ENCODE peak calls at places on chromosomes 6 and 20, in ten cellular contexts. L is K562; B is H1; Q is psoas muscle; J is Peyer's patch; T is fibroblast of lung; K is AG04450; G is breast epithelium; E is CD8-positive, alpha-beta T cell; F is lower lobe of right lung. C is an unnamed sample.
A peak's percentile ranks its signal among the peaks of the same experiment; 100 is the strongest.

GRCh38 chr20:14637441-14637840 is 300.0 kb upstream of the FLRT3 start:
- DNase-seq in L (no peak), B (no peak), Q (no peak), J (no peak), T (no peak), K (no peak), G (no peak), E (no peak), F (no peak), C (no peak)

GRCh38 chr6:5155901-5156300 is 70.8 kb downstream of the PPP1R3G start:
- DNase-seq in L (no peak), B (no peak), Q (no peak), J (no peak), T (no peak), K (no peak), G (no peak), E (no peak), F (no peak), C (no peak)

GRCh38 chr6:132764370-132764769 is 6.7 kb upstream of the VNN2 start:
- DNase-seq in L (no peak), B (no peak), Q (no peak), J (no peak), T (peak; percentile 80), K (peak; percentile 36), G (no peak), E (no peak), F (no peak), C (peak; percentile 68)

GRCh38 chr6:33277663-33278391 is 904 bp downstream of the B3GALT4 start:
- DNase-seq in L (peak; percentile 52), B (no peak), Q (peak; percentile 55), J (peak; percentile 79), T (peak; percentile 7), K (no peak), G (no peak), E (peak; percentile 41), F (no peak), C (no peak)

GRCh38 chr6:167719920-167720319 is 106.8 kb upstream of the AFDN start:
- DNase-seq in L (no peak), B (no peak), Q (no peak), J (peak; percentile 29), T (no peak), K (no peak), G (no peak), E (no peak), F (no peak), C (no peak)

GRCh38 chr6:21804941-21805610 is 211.5 kb downstream of the SOX4 start:
- DNase-seq in L (no peak), B (no peak), Q (no peak), J (no peak), T (peak; percentile 30), K (no peak), G (no peak), E (no peak), F (no peak), C (no peak)

GRCh38 chr20:42483694-42484303 is 705.9 kb downstream of the PTPRT start:
- DNase-seq in L (peak; percentile 67), B (peak; percentile 59), Q (no peak), J (no peak), T (no peak), K (no peak), G (no peak), E (no peak), F (no peak), C (no peak)

GRCh38 chr6:126143650-126144260 is 157.4 kb downstream of the TRMT11 start:
- DNase-seq in L (no peak), B (no peak), Q (no peak), J (no peak), T (no peak), K (no peak), G (no peak), E (no peak), F (no peak), C (no peak)

GRCh38 chr6:105667061-105667460 is 264.2 kb upstream of the PREP start:
- DNase-seq in L (no peak), B (no peak), Q (no peak), J (no peak), T (no peak), K (no peak), G (no peak), E (no peak), F (no peak), C (no peak)

GRCh38 chr6:143196525-143197225 is 136.0 kb downstream of the AIG1 start:
- DNase-seq in L (peak; percentile 27), B (no peak), Q (no peak), J (no peak), T (no peak), K (no peak), G (no peak), E (no peak), F (no peak), C (no peak)

GRCh38 chr20:24503352-24503931 is 34.0 kb downstream of the SYNDIG1 start:
- DNase-seq in L (no peak), B (no peak), Q (no peak), J (no peak), T (peak; percentile 4), K (no peak), G (no peak), E (no peak), F (no peak), C (no peak)

DNA sequence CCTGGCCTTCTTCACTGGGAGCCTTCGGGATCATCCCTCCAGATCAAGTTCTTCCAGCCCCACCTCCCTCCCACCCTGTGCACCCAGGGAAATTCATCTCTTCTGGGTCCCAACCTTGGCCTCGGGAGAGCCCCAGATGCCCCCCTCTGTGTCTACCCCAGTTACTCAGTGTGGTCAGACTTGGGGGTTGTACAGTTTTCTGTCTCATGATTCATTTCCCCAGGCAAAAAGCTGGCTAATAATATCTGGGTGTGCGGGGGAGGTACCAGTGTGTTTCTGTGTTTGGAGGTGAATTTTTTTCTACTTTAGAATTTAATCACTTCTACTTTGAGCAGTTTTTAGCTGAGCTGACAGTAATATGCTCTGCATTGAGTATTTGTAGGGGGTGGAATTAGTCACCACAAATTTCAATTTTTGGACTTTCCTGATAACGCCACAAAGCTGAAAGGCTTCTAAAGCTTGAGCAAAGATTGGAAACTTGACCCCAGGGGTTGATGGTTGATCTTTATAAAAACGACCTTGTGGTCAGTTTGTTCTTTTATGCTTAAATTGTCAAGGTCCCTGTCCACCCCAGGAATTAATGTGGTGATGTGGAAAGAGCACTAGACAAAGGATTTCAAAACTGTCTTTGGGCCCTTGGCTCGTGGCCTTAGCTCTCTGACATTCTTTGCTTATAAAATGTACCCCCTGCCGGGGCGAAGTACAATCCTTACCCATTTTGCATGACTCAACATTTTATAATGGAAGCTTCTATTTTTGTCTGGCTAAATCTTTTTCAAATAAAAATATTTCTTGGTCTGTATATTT is 284.7 kb upstream of the TAB2 start:
- DNase-seq in L (no peak), B (no peak), Q (no peak), J (no peak), T (peak; percentile 86), K (peak; percentile 45), G (no peak), E (peak; percentile 27), F (no peak), C (no peak)
- H3K4me3 ChIP-seq in L (no peak overlapping the region), B (no peak overlapping the region), Q (no peak overlapping the region), J (no peak overlapping the region), T (no peak overlapping the region), K (no peak overlapping the region), G (no peak overlapping the region), E (no peak overlapping the region), F (no peak overlapping the region), C (no peak overlapping the region)

DNA sequence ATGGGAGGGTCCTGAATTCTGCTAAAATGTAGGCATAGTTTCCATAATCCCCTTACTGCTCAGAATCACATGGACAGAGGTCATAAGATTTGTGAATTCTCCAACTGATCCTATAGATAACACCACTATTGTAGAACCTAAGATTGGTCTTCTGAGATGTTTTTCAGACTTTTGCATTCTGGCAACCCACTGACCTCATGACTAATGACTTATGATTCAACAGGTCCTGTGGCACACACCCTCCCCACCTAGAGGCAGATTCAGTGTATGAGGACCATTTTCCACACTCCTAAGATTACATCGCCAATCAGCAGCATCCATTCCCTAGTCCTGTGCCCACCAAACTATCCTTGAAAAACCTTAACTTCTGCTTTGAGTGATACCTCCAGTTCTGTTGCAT is 207.2 kb downstream of the BTBD9 start:
- DNase-seq in L (no peak), B (no peak), Q (no peak), J (no peak), T (no peak), K (no peak), G (no peak), E (no peak), F (no peak), C (no peak)
- TF ChIP-seq CTCF in L (no peak), B (no peak), Q (no peak), J (no peak), T (no peak), K (no peak), G (no peak), E (no peak), F (no peak), C (no peak)

DNA sequence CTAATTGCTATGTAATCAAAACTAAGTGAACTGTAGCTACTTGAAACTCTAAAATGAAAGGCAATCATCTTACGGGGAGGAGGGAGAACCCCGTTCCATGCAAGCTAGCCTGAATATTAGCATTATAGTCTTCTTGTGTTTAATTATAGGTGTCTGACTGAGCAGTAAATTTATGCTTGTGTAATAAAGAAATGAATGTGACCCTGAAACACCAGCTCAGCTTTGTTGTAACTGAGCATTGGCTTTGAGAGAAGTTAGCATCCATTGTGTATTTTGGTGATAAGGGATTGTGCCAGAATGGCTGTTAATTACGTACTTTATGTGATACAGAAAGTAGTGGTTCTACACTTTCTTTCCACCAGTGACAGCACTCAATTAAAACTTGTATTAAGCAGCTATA is 86.9 kb downstream of the QKI start:
- DNase-seq in L (no peak), B (no peak), Q (no peak), J (no peak), T (no peak), K (no peak), G (no peak), E (no peak), F (no peak), C (no peak)
- H3K9me3 ChIP-seq in L (peaks cover 16% of the 10 kb centered on the region), B (peaks cover 14% of the 10 kb centered on the region), Q (no peaks in the 10 kb centered on the region), J (no peaks in the 10 kb centered on the region), T (no peaks in the 10 kb centered on the region), K (peaks cover 6% of the 10 kb centered on the region), G (peaks cover 8% of the 10 kb centered on the region), E (no peaks in the 10 kb centered on the region), F (no peaks in the 10 kb centered on the region), C (peaks cover 6% of the 10 kb centered on the region)

DNA sequence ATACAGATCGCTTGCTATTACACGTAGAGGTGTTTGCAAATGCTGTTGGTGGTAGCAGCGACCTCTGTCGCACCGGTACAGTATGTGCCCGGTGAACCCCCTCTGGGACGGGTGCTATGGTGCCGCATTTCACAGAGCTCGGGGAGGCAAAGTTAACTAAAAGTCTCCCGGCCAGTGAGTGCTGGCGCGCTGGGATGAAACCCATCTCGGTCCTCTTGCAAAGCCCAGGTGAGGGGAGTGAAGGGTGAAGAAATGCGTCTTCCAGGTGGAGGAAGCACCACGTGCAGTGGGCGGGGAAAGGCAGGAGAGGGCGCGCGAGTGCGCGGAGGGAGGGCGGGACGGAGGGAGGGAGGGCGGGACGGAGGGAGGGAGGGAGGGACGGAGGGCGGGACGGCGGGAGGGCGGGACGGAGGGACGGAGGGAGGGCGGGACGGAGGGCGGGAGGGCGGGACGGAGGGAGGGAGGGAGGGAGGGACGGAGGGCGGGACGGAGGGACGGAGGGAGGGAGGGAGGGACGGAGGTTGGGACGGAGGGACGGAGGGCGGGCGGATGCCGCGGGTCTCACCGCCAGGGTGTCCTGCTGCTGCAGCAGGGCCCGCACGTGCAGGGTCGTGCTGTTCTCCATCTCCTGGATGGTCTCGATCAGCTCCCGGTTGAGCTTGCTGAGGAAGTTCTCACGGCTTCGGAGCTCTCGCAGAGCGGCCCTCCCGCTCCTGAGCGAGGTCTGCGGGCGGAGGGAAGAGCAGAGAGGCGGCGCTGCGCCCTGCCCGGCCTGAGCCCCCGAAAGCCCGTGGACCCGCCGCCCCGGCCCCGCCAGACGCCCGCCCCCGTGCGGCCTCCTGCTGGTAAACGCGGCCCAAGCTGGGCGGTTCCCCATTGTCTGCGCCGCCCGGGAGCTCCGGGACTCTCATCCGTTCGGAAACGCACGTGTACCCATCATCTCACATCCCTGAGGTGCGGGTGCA is 11.7 kb downstream of the C20orf96 start:
- DNase-seq in L (no peak), B (no peak), Q (no peak), J (peak; percentile 44), T (no peak), K (no peak), G (no peak), E (no peak), F (no peak), C (no peak)
- H3K4me3 ChIP-seq in L (no peak overlapping the region), B (peak overlapping the region; percentile 32), Q (peak overlapping the region; percentile 38), J (no peak overlapping the region), T (no peak overlapping the region), K (no peak overlapping the region), G (no peak overlapping the region), E (no peak overlapping the region), F (peak overlapping the region; percentile 35), C (no peak overlapping the region)